ENCODE peak calls at places on chromosomes 12 and 14, in six cellular contexts. Q is EL, N is memory B cell, A is lung, V is sciatic nerve, Y is D341Med. X is an unnamed sample.

GRCh38 chr12:46160081-46160980 is 108.5 kb downstream of the SLC38A1 start:
- DNase-seq in Q (peak; percentile 52), N (no peak), A (no peak), V (no peak), Y (peak; percentile 33), X (peak; percentile 83)

GRCh38 chr12:71415336-71416231 is 24.0 kb upstream of the LGR5 start:
- DNase-seq in Q (peak; percentile 54), N (peak; percentile 27), A (no peak), V (no peak), Y (peak; percentile 62), X (peak; percentile 51)

GRCh38 chr12:7058163-7058845 is 2.2 kb upstream of the C1S start:
- DNase-seq in Q (no peak), N (no peak), A (no peak), V (no peak), Y (no peak), X (no peak)

GRCh38 chr12:119730381-119730780 is 62.4 kb downstream of the PRKAB1 start:
- DNase-seq in Q (no peak), N (no peak), A (no peak), V (no peak), Y (no peak), X (no peak)

GRCh38 chr14:99602054-99602787 is 1.8 kb downstream of the CCDC85C start:
- DNase-seq in Q (peak; percentile 47), N (no peak), A (peak; percentile 41), V (no peak), Y (no peak), X (no peak)

GRCh38 chr14:95197498-95198010 is 40.2 kb upstream of the DICER1 start:
- DNase-seq in Q (no peak), N (no peak), A (no peak), V (no peak), Y (no peak), X (no peak)

GRCh38 chr12:2084553-2085296 is 31.9 kb downstream of the CACNA1C start:
- DNase-seq in Q (peak; percentile 79), N (no peak), A (no peak), V (no peak), Y (no peak), X (no peak)

GRCh38 chr14:105314287-105315185 is at the start of gene PACS2:
- DNase-seq in Q (peak; percentile 82), N (peak; percentile 77), A (peak; percentile 52), V (peak; percentile 85), Y (peak; percentile 100), X (peak; percentile 81)

GRCh38 chr12:11877869-11878780 is 192.6 kb upstream of the BCL2L14 start:
- DNase-seq in Q (peak; percentile 84), N (no peak), A (no peak), V (no peak), Y (peak; percentile 41), X (peak; percentile 24)

GRCh38 chr12:57604454-57605307 is at the start of gene DTX3:
- DNase-seq in Q (peak; percentile 32), N (no peak), A (no peak), V (no peak), Y (peak; percentile 77), X (peak; percentile 58)

GRCh38 chr14:101073598-101073965 is 170.1 kb upstream of the RTL1 start:
- DNase-seq in Q (no peak), N (no peak), A (peak; percentile 4), V (peak; percentile 51), Y (peak; percentile 13), X (no peak)

GRCh38 chr12:6171409-6172015 is 28.7 kb upstream of the CD9 start:
- DNase-seq in Q (no peak), N (no peak), A (no peak), V (no peak), Y (no peak), X (no peak)